ENCODE peak calls at places on chromosomes 13 and 19, in seven cellular contexts. M, B, J, R, Y, L and G are unnamed samples.

GRCh38 chr13:45833663-45834062 is 17.9 kb downstream of the SIAH3 start:
- DNase-seq in L (peak), J (no peak), Y (no peak), M (no peak), B (peak), R (no peak), G (no peak)

GRCh38 chr13:24698686-24699085 is 18.5 kb downstream of the ATP12A start:
- DNase-seq in L (no peak), R (no peak), J (no peak), M (no peak), B (no peak), Y (no peak), G (no peak)

GRCh38 chr19:18756896-18757295 is 34.2 kb downstream of the COMP start:
- DNase-seq in L (no peak), B (no peak), J (no peak), M (no peak), R (peak), Y (no peak), G (peak)

GRCh38 chr19:355134-355533 is 10.5 kb upstream of the MIER2 start:
- DNase-seq in L (no peak), R (no peak), M (no peak), B (no peak), J (no peak), Y (no peak), G (no peak)

GRCh38 chr19:30784850-30785459 is 412.8 kb downstream of the ZNF536 start:
- DNase-seq in B (peak), J (no peak), Y (no peak), R (no peak), L (peak), M (peak), G (no peak)

GRCh38 chr19:6443986-6444385 is 10.4 kb upstream of the SLC25A41 start:
- DNase-seq in B (no peak), R (no peak), Y (no peak), L (no peak), J (no peak), M (no peak), G (no peak)

GRCh38 chr13:111668451-111668850 is 348.0 kb downstream of the TEX29 start:
- DNase-seq in R (no peak), L (no peak), B (no peak), M (no peak), J (no peak), Y (no peak), G (no peak)

GRCh38 chr19:50647879-50648615 is 1.2 kb upstream of the C19orf81 start:
- DNase-seq in M (no peak), L (no peak), B (no peak), Y (no peak), R (no peak), J (no peak), G (no peak)

GRCh38 chr13:104105418-104106355 is 1039.5 kb upstream of the SLC10A2 start:
- DNase-seq in J (no peak), B (no peak), R (no peak), L (no peak), Y (no peak), M (no peak), G (no peak)

GRCh38 chr19:1039646-1040475 is at the start of gene ABCA7:
- DNase-seq in B (peak), M (peak), Y (peak), R (peak), L (peak), J (peak), G (peak)

GRCh38 chr13:89687066-89687465 is 1660.4 kb upstream of the MIR17HG start:
- DNase-seq in L (no peak), B (no peak), Y (no peak), M (no peak), R (no peak), J (no peak), G (no peak)

GRCh38 chr13:97107815-97108534 is 113.7 kb upstream of the OXGR1 start:
- DNase-seq in M (no peak), Y (no peak), J (no peak), B (no peak), L (no peak), R (no peak), G (no peak)

GRCh38 chr19:7833225-7834156 is 3.5 kb downstream of the EVI5L start:
- DNase-seq in Y (no peak), L (peak), J (no peak), B (peak), R (no peak), M (no peak), G (no peak)

GRCh38 chr19:44585371-44586141 is 27.8 kb upstream of the IGSF23 start:
- DNase-seq in B (peak), L (no peak), J (no peak), Y (no peak), M (no peak), R (no peak), G (no peak)

GRCh38 chr19:46714523-46715106 is 2.3 kb downstream of the PRKD2 start:
- DNase-seq in R (peak), L (no peak), B (no peak), M (no peak), Y (no peak), J (no peak), G (peak)

GRCh38 chr13:99034333-99035085 is 56.6 kb upstream of the DOCK9 start:
- DNase-seq in L (no peak), J (no peak), R (no peak), M (no peak), B (no peak), Y (no peak), G (no peak)

GRCh38 chr13:83216521-83217245 is 665.6 kb downstream of the SLITRK1 start:
- DNase-seq in R (no peak), Y (no peak), L (no peak), B (no peak), J (no peak), M (no peak), G (no peak)

GRCh38 chr13:97758317-97758716 is 195.2 kb upstream of the IPO5 start:
- DNase-seq in L (no peak), Y (no peak), M (no peak), B (no peak), J (no peak), R (no peak), G (no peak)

GRCh38 chr19:49357186-49357585 is 5.0 kb downstream of the TEAD2 start:
- DNase-seq in B (no peak), Y (no peak), M (no peak), J (no peak), L (no peak), R (no peak), G (no peak)

GRCh38 chr19:38331728-38332127 is 3.9 kb upstream of the CATSPERG start:
- DNase-seq in B (no peak), Y (no peak), J (no peak), R (no peak), L (no peak), M (no peak), G (no peak)

GRCh38 chr13:104837756-104838155 is 1697.7 kb downstream of the EFNB2 start:
- DNase-seq in M (no peak), L (no peak), B (no peak), R (no peak), J (no peak), Y (no peak), G (no peak)

GRCh38 chr13:22126433-22127021 is 455.7 kb downstream of the FGF9 start:
- DNase-seq in M (no peak), J (no peak), R (no peak), L (no peak), Y (no peak), B (no peak), G (no peak)

GRCh38 chr19:2727640-2727944 is 6.4 kb upstream of the DIRAS1 start:
- DNase-seq in R (no peak), J (no peak), B (peak), M (no peak), L (no peak), Y (no peak), G (no peak)

GRCh38 chr19:44512326-44513298 is 12.3 kb upstream of the ZNF180 start:
- DNase-seq in R (peak), Y (peak), J (no peak), L (no peak), B (peak), M (no peak), G (no peak)

GRCh38 chr13:44396963-44397580 is 23.4 kb downstream of the SERP2 start:
- DNase-seq in M (no peak), L (no peak), Y (no peak), R (no peak), J (no peak), B (no peak), G (no peak)

GRCh38 chr13:61187471-61187870 is 228.2 kb downstream of the PCDH20 start:
- DNase-seq in M (no peak), B (no peak), L (no peak), R (no peak), Y (no peak), J (no peak), G (no peak)

GRCh38 chr19:56934438-56935090 is 94.0 kb upstream of the PEG3 start:
- DNase-seq in R (no peak), Y (no peak), M (no peak), B (no peak), L (no peak), J (no peak), G (no peak)